ENCODE peak calls at places on chromosomes 7 and 10, in ten cellular contexts. L is memory B cell; C is T-helper 9 cell; V is skeletal muscle cell; E is posterior cingulate gyrus; H is right atrium auricular region; I is naive thymus-derived CD4-positive, alpha-beta T cell; M is upper lobe of right lung; U is testis; Q is AG09319. A is an unnamed sample.

GRCh38 chr7:15854841-15855576 is 168.5 kb upstream of the MEOX2 start:
- DNase-seq in I (no peak), V (no peak), H (no peak), U (no peak), E (no peak), Q (no peak), L (no peak), M (no peak), C (no peak), A (no peak)

GRCh38 chr10:16521311-16522016 is at the start of gene C1QL3:
- DNase-seq in E (peak; percentile 24), C (no peak), Q (no peak), M (no peak), U (peak; percentile 25), H (no peak), I (no peak), V (no peak), L (peak; percentile 10), A (no peak)

GRCh38 chr10:78916227-78916626 is 152.5 kb upstream of the ZMIZ1 start:
- DNase-seq in E (peak; percentile 51), I (no peak), C (no peak), H (no peak), U (no peak), Q (no peak), L (no peak), V (no peak), M (peak; percentile 42), A (no peak)

GRCh38 chr10:33032354-33033254 is 74.6 kb upstream of the ITGB1 start:
- DNase-seq in I (no peak), L (no peak), C (no peak), M (no peak), E (no peak), U (no peak), H (no peak), Q (no peak), V (peak; percentile 31), A (no peak)

GRCh38 chr7:104650991-104651680 is 322.7 kb downstream of the LHFPL3 start:
- DNase-seq in I (no peak), E (peak; percentile 32), Q (no peak), C (no peak), M (no peak), H (no peak), L (no peak), U (no peak), V (no peak), A (no peak)

GRCh38 chr7:142583424-142583823 is 165.8 kb upstream of the PRSS1 start:
- DNase-seq in V (peak; percentile 69), H (no peak), L (no peak), I (no peak), C (no peak), U (no peak), E (no peak), Q (peak; percentile 36), M (no peak), A (no peak)

GRCh38 chr7:77838929-77839491 is 40.4 kb downstream of the PHTF2 start:
- DNase-seq in M (no peak), L (no peak), U (no peak), E (no peak), C (no peak), H (no peak), Q (no peak), I (no peak), V (no peak), A (no peak)

GRCh38 chr7:130668258-130669050 is at the start of gene COPG2:
- DNase-seq in L (peak; percentile 81), V (peak; percentile 41), M (peak; percentile 93), Q (no peak), I (peak; percentile 46), E (peak; percentile 88), H (peak; percentile 71), C (peak; percentile 54), U (peak; percentile 90), A (no peak)

GRCh38 chr10:131655101-131655849 is 245.5 kb upstream of the PPP2R2D start:
- DNase-seq in L (no peak), H (no peak), Q (no peak), U (peak; percentile 12), I (no peak), C (no peak), E (no peak), M (peak; percentile 58), V (no peak), A (no peak)

GRCh38 chr7:45120-46090 is 147.0 kb upstream of the FAM20C start:
- DNase-seq in U (peak; percentile 11), C (no peak), H (peak; percentile 42), I (no peak), Q (no peak), L (peak; percentile 7), V (no peak), E (no peak), M (peak; percentile 30), A (no peak)

GRCh38 chr10:44312401-44312800 is 72.5 kb downstream of the CXCL12 start:
- DNase-seq in I (no peak), U (no peak), L (no peak), C (no peak), Q (no peak), M (no peak), E (no peak), V (no peak), H (no peak), A (peak; percentile 79)

GRCh38 chr7:94970085-94970576 is 62.7 kb downstream of the PPP1R9A start:
- DNase-seq in M (no peak), C (no peak), E (no peak), L (no peak), U (no peak), H (no peak), I (no peak), V (no peak), Q (no peak), A (no peak)

GRCh38 chr10:132962623-132963429 is 20.5 kb upstream of the CFAP46 start:
- DNase-seq in L (no peak), M (no peak), I (no peak), Q (no peak), V (no peak), C (no peak), H (no peak), U (no peak), E (no peak), A (no peak)

GRCh38 chr10:21517134-21517982 is 8.1 kb downstream of the SKIDA1 start:
- DNase-seq in U (peak; percentile 67), H (no peak), Q (no peak), V (no peak), I (peak; percentile 28), M (peak; percentile 82), L (no peak), C (peak; percentile 23), E (peak; percentile 67), A (no peak)

GRCh38 chr7:44153948-44154335 is 12.8 kb upstream of the MYL7 start:
- DNase-seq in E (no peak), H (no peak), C (no peak), L (no peak), M (no peak), Q (no peak), V (no peak), I (no peak), U (no peak), A (no peak)

GRCh38 chr7:2785071-2785500 is 59.0 kb downstream of the GNA12 start:
- DNase-seq in M (no peak), U (no peak), V (no peak), L (no peak), H (no peak), C (no peak), Q (no peak), E (no peak), I (no peak), A (no peak)

GRCh38 chr10:132095403-132096113 is 29.8 kb downstream of the JAKMIP3 start:
- DNase-seq in U (no peak), E (no peak), I (no peak), M (no peak), H (peak; percentile 36), L (no peak), Q (no peak), C (no peak), V (no peak), A (peak; percentile 62)

GRCh38 chr10:103282961-103283360 is 6.0 kb downstream of the INA start:
- DNase-seq in V (no peak), M (no peak), I (no peak), C (no peak), Q (no peak), L (no peak), U (no peak), E (no peak), H (no peak), A (no peak)

GRCh38 chr7:130294314-130294713 is 1.4 kb downstream of the CPA4 start:
- DNase-seq in E (no peak), U (no peak), M (no peak), Q (no peak), L (no peak), C (no peak), I (no peak), H (no peak), V (peak; percentile 45), A (no peak)

GRCh38 chr7:102918865-102919264 is 6.1 kb downstream of the LRRC17 start:
- DNase-seq in Q (no peak), U (no peak), V (no peak), M (no peak), C (no peak), L (no peak), H (no peak), E (no peak), I (no peak), A (no peak)

GRCh38 chr10:91164520-91165065 is 55.9 kb upstream of the PCGF5 start:
- DNase-seq in C (no peak), H (no peak), E (no peak), Q (no peak), M (no peak), V (no peak), U (no peak), I (peak; percentile 32), L (no peak), A (no peak)

GRCh38 chr10:31708513-31708912 is 220.1 kb downstream of the ARHGAP12 start:
- DNase-seq in L (no peak), Q (no peak), H (no peak), M (no peak), U (peak; percentile 36), V (no peak), I (no peak), E (no peak), C (no peak), A (no peak)

GRCh38 chr7:136278057-136278456 is 300.9 kb upstream of the MTPN start:
- DNase-seq in Q (no peak), I (no peak), L (no peak), E (no peak), C (no peak), V (no peak), H (no peak), U (no peak), M (no peak), A (no peak)

GRCh38 chr7:151838861-151839381 is 38.0 kb downstream of the PRKAG2 start:
- DNase-seq in Q (no peak), L (peak; percentile 56), E (no peak), V (no peak), M (no peak), I (peak; percentile 17), H (no peak), C (peak; percentile 10), U (no peak), A (no peak)

GRCh38 chr10:46229144-46229563 is 57.6 kb upstream of the ANTXRL start:
- DNase-seq in V (no peak), Q (no peak), C (no peak), M (peak; percentile 34), U (peak; percentile 28), E (no peak), H (peak; percentile 21), L (no peak), I (peak; percentile 14), A (peak; percentile 49)

GRCh38 chr7:5083291-5083690 is 37.6 kb downstream of the RBAK start:
- DNase-seq in H (no peak), M (no peak), V (no peak), C (no peak), U (no peak), L (no peak), E (no peak), Q (no peak), I (no peak), A (no peak)

GRCh38 chr7:125857606-125858005 is 928.0 kb upstream of the POT1 start:
- DNase-seq in L (no peak), I (no peak), M (no peak), V (no peak), E (no peak), Q (no peak), H (no peak), U (no peak), C (no peak), A (no peak)